ENCODE peak calls at places on chromosomes 6 and 20, in ten cellular contexts. One of them, this sample, is unnamed.

GRCh38 chr6:169959129-169960002 is 207.9 kb downstream of the ERMARD start:
- DNase-seq in upper lobe of left lung: peak
- DNase-seq in tibial nerve: no peak
- DNase-seq in sigmoid colon: peak
- DNase-seq in A549: no peak
- DNase-seq in stomach: peak
- DNase-seq in ovary: peak
- DNase-seq in K562: no peak
- DNase-seq in transverse colon: peak
- DNase-seq in H1: no peak
- DNase-seq in this sample: peak

GRCh38 chr20:59184880-59185447 is 21.3 kb downstream of the ZNF831 start:
- DNase-seq in upper lobe of left lung: no peak
- DNase-seq in tibial nerve: no peak
- DNase-seq in sigmoid colon: no peak
- DNase-seq in A549: no peak
- DNase-seq in stomach: no peak
- DNase-seq in ovary: no peak
- DNase-seq in K562: no peak
- DNase-seq in transverse colon: no peak
- DNase-seq in H1: no peak
- DNase-seq in this sample: no peak

GRCh38 chr20:53743607-53744260 is 150.1 kb upstream of the ZNF217 start:
- DNase-seq in upper lobe of left lung: no peak
- DNase-seq in tibial nerve: no peak
- DNase-seq in sigmoid colon: no peak
- DNase-seq in A549: no peak
- DNase-seq in stomach: no peak
- DNase-seq in ovary: no peak
- DNase-seq in K562: no peak
- DNase-seq in transverse colon: no peak
- DNase-seq in H1: no peak
- DNase-seq in this sample: no peak

GRCh38 chr6:14499804-14500203 is 382.2 kb downstream of the CD83 start:
- DNase-seq in upper lobe of left lung: no peak
- DNase-seq in tibial nerve: no peak
- DNase-seq in sigmoid colon: no peak
- DNase-seq in A549: peak
- DNase-seq in stomach: no peak
- DNase-seq in ovary: no peak
- DNase-seq in K562: no peak
- DNase-seq in transverse colon: no peak
- DNase-seq in H1: no peak
- DNase-seq in this sample: no peak

GRCh38 chr6:152572395-152573061 is 64.6 kb downstream of the SYNE1 start:
- DNase-seq in upper lobe of left lung: no peak
- DNase-seq in tibial nerve: no peak
- DNase-seq in sigmoid colon: no peak
- DNase-seq in A549: no peak
- DNase-seq in stomach: no peak
- DNase-seq in ovary: no peak
- DNase-seq in K562: no peak
- DNase-seq in transverse colon: no peak
- DNase-seq in H1: no peak
- DNase-seq in this sample: no peak

GRCh38 chr20:42530855-42531674 is 658.6 kb downstream of the PTPRT start:
- DNase-seq in upper lobe of left lung: no peak
- DNase-seq in tibial nerve: no peak
- DNase-seq in sigmoid colon: no peak
- DNase-seq in A549: peak
- DNase-seq in stomach: no peak
- DNase-seq in ovary: no peak
- DNase-seq in K562: peak
- DNase-seq in transverse colon: no peak
- DNase-seq in H1: peak
- DNase-seq in this sample: no peak

GRCh38 chr20:14335122-14335521 is 2.3 kb downstream of the FLRT3 start:
- DNase-seq in upper lobe of left lung: no peak
- DNase-seq in tibial nerve: no peak
- DNase-seq in sigmoid colon: no peak
- DNase-seq in A549: no peak
- DNase-seq in stomach: no peak
- DNase-seq in ovary: no peak
- DNase-seq in K562: no peak
- DNase-seq in transverse colon: no peak
- DNase-seq in H1: no peak
- DNase-seq in this sample: no peak

GRCh38 chr20:62744761-62745160 is 36.1 kb downstream of the NTSR1 start:
- DNase-seq in upper lobe of left lung: no peak
- DNase-seq in tibial nerve: no peak
- DNase-seq in sigmoid colon: peak
- DNase-seq in A549: no peak
- DNase-seq in stomach: no peak
- DNase-seq in ovary: no peak
- DNase-seq in K562: no peak
- DNase-seq in transverse colon: peak
- DNase-seq in H1: no peak
- DNase-seq in this sample: no peak

GRCh38 chr6:89360415-89360999 is 8.0 kb upstream of the UBE2J1 start:
- DNase-seq in upper lobe of left lung: no peak
- DNase-seq in tibial nerve: no peak
- DNase-seq in sigmoid colon: no peak
- DNase-seq in A549: no peak
- DNase-seq in stomach: no peak
- DNase-seq in ovary: no peak
- DNase-seq in K562: no peak
- DNase-seq in transverse colon: no peak
- DNase-seq in H1: no peak
- DNase-seq in this sample: no peak

GRCh38 chr6:40755046-40755681 is 168.0 kb upstream of the LRFN2 start:
- DNase-seq in upper lobe of left lung: no peak
- DNase-seq in tibial nerve: no peak
- DNase-seq in sigmoid colon: peak
- DNase-seq in A549: no peak
- DNase-seq in stomach: no peak
- DNase-seq in ovary: no peak
- DNase-seq in K562: no peak
- DNase-seq in transverse colon: no peak
- DNase-seq in H1: no peak
- DNase-seq in this sample: no peak

GRCh38 chr6:74851598-74851997 is 354.3 kb downstream of the COL12A1 start:
- DNase-seq in upper lobe of left lung: no peak
- DNase-seq in tibial nerve: no peak
- DNase-seq in sigmoid colon: no peak
- DNase-seq in A549: no peak
- DNase-seq in stomach: no peak
- DNase-seq in ovary: no peak
- DNase-seq in K562: no peak
- DNase-seq in transverse colon: no peak
- DNase-seq in H1: no peak
- DNase-seq in this sample: no peak

GRCh38 chr20:39849664-39850063 is 839.4 kb downstream of the MAFB start:
- DNase-seq in upper lobe of left lung: peak
- DNase-seq in tibial nerve: peak
- DNase-seq in sigmoid colon: peak
- DNase-seq in A549: no peak
- DNase-seq in stomach: peak
- DNase-seq in ovary: peak
- DNase-seq in K562: no peak
- DNase-seq in transverse colon: peak
- DNase-seq in H1: no peak
- DNase-seq in this sample: peak
- TF ChIP-seq EP300 in upper lobe of left lung: no peak
- TF ChIP-seq EP300 in tibial nerve: no peak
- TF ChIP-seq EP300 in sigmoid colon: no peak
- TF ChIP-seq EP300 in A549: no peak
- TF ChIP-seq EP300 in stomach: no peak
- TF ChIP-seq EP300 in ovary: no peak
- TF ChIP-seq EP300 in K562: no peak
- TF ChIP-seq EP300 in transverse colon: no peak
- TF ChIP-seq EP300 in H1: no peak
- TF ChIP-seq EP300 in this sample: no peak

DNA sequence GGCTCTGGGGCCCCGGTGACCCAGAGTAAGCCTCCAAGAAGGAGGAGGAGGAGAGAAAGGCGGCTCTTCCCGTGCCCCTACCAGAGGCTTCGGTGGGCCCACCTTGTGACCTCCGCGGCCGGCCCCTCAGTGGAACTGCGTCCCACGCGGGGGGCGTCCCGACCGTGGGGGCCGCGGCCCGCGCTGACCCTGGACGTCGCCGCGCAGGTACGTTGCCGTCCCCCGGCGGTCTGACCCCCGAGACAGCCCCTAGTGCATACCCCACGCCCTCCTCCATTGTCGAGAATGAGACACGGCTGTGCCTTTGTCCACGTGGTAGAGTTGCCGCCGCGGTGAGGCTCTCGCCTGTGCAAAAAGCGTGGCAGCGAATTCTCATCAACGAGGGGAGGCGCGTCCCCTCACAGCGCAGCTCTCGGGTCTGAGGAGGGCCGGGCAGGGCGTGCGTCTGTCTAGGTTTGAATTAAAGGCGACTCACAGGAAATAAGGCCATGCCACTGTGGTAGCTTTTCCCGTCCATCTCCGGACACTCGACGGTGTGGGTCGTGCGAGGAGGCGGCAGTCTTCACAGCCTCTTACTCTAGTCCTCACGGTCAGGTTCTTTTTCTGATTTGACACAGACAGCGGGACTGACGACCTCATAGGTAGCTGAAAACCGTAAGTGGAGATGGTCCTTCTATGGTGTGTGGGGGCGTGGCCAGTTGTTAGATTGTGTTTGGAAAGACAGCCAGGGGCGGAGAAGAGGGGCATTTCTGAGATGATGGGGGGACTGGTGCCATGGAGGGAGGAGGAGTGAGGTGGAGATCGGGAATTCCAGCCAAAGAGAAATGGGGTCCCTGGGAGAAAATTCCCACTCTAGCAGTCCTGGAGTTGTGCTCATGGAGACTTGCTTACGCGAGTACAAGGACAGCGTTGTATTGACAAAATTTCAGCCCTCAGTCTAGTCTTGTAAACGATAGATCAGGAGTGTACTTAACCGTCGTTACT is 556 bp downstream of the NXT1 start:
- DNase-seq in upper lobe of left lung: no peak
- DNase-seq in tibial nerve: peak
- DNase-seq in sigmoid colon: peak
- DNase-seq in A549: peak
- DNase-seq in stomach: peak
- DNase-seq in ovary: peak
- DNase-seq in K562: peak
- DNase-seq in transverse colon: peak
- DNase-seq in H1: no peak
- DNase-seq in this sample: no peak
- TF ChIP-seq POLR2A in upper lobe of left lung: peak
- TF ChIP-seq POLR2A in tibial nerve: no peak
- TF ChIP-seq POLR2A in sigmoid colon: no peak
- TF ChIP-seq POLR2A in A549: no peak
- TF ChIP-seq POLR2A in stomach: no peak
- TF ChIP-seq POLR2A in ovary: no peak
- TF ChIP-seq POLR2A in K562: no peak
- TF ChIP-seq POLR2A in transverse colon: peak
- TF ChIP-seq POLR2A in H1: no peak
- TF ChIP-seq POLR2A in this sample: no peak

DNA sequence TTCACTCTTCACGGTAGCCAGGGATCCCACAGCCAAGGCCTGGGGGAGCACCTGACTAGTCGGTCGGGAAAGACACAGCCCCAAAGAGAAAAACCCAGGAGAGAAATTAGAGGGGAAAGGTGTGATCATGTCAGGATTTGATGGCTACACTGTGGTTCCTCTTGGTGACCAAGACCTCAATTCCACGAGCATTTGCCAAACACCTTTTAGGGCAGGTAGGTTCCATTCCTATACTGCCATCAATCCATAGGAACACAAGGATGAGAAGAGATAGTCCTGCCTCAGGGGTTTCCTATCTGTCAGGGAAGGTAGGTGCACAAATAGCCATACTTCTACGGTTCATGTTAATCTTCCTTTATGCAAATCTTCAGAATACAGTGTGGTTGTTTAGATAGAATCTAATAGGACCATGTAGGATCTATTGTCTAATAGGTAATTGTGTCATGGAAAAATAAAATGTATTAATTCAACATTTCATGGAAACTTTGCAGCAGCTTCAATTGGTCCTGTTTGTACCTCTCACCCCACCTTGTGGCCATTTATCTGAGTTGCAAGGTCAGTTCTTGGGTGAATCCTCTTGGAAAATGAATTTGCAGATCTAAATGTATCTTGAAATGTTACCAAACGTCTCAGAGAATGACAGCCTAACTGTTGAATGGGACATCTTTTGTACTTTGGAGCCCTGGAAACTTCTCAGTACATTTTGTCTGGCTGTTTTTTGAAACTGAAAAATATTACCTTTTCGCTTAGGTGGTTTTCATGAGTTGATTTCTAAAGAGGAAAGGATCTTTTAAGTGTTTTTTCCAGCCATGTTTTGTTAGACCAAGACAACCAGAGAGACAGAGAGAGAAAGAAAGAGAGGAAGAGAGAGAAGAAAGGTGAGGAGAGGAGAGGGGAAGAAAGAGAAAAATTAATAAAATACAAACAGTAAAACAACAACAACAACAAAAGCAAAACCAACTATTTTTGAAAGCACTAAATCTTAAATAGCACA is 33.7 kb upstream of the IYD start:
- DNase-seq in upper lobe of left lung: no peak
- DNase-seq in tibial nerve: peak
- DNase-seq in sigmoid colon: no peak
- DNase-seq in A549: peak
- DNase-seq in stomach: no peak
- DNase-seq in ovary: no peak
- DNase-seq in K562: peak
- DNase-seq in transverse colon: peak
- DNase-seq in H1: no peak
- DNase-seq in this sample: no peak
- TF ChIP-seq EP300 in upper lobe of left lung: no peak
- TF ChIP-seq EP300 in tibial nerve: no peak
- TF ChIP-seq EP300 in sigmoid colon: no peak
- TF ChIP-seq EP300 in A549: no peak
- TF ChIP-seq EP300 in stomach: no peak
- TF ChIP-seq EP300 in ovary: no peak
- TF ChIP-seq EP300 in K562: no peak
- TF ChIP-seq EP300 in transverse colon: no peak
- TF ChIP-seq EP300 in H1: no peak
- TF ChIP-seq EP300 in this sample: no peak

GRCh38 chr20:25055711-25056492 is 2.0 kb downstream of the ACSS1 start:
- DNase-seq in upper lobe of left lung: no peak
- DNase-seq in tibial nerve: no peak
- DNase-seq in sigmoid colon: peak
- DNase-seq in A549: no peak
- DNase-seq in stomach: peak
- DNase-seq in ovary: peak
- DNase-seq in K562: peak
- DNase-seq in transverse colon: peak
- DNase-seq in H1: no peak
- DNase-seq in this sample: no peak
- TF ChIP-seq POLR2A in upper lobe of left lung: no peak
- TF ChIP-seq POLR2A in tibial nerve: no peak
- TF ChIP-seq POLR2A in sigmoid colon: no peak
- TF ChIP-seq POLR2A in A549: no peak
- TF ChIP-seq POLR2A in stomach: no peak
- TF ChIP-seq POLR2A in ovary: no peak
- TF ChIP-seq POLR2A in K562: no peak
- TF ChIP-seq POLR2A in transverse colon: no peak
- TF ChIP-seq POLR2A in H1: no peak
- TF ChIP-seq POLR2A in this sample: no peak

GRCh38 chr20:20946122-20946759 is 159.9 kb downstream of the LINC00237 start:
- DNase-seq in upper lobe of left lung: no peak
- DNase-seq in tibial nerve: no peak
- DNase-seq in sigmoid colon: no peak
- DNase-seq in A549: no peak
- DNase-seq in stomach: no peak
- DNase-seq in ovary: no peak
- DNase-seq in K562: peak
- DNase-seq in transverse colon: no peak
- DNase-seq in H1: no peak
- DNase-seq in this sample: no peak
- TF ChIP-seq EP300 in upper lobe of left lung: no peak
- TF ChIP-seq EP300 in tibial nerve: no peak
- TF ChIP-seq EP300 in sigmoid colon: no peak
- TF ChIP-seq EP300 in A549: no peak
- TF ChIP-seq EP300 in stomach: no peak
- TF ChIP-seq EP300 in ovary: no peak
- TF ChIP-seq EP300 in K562: peak
- TF ChIP-seq EP300 in transverse colon: no peak
- TF ChIP-seq EP300 in H1: no peak
- TF ChIP-seq EP300 in this sample: no peak